ENCODE peak calls at places on chromosomes 11 and 22, in eight cellular contexts. V, I, A, M, N, O, J and G are unnamed samples.

GRCh38 chr22:22109693-22110466 is 127.3 kb upstream of the TOP3B start:
- DNase-seq in V (no peak), I (no peak), A (no peak), M (no peak), N (no peak), O (no peak), J (no peak), G (no peak)

GRCh38 chr11:126118806-126119205 is 56.1 kb upstream of the CDON start:
- DNase-seq in V (no peak), I (no peak), A (no peak), M (no peak), N (no peak), O (no peak), J (no peak), G (no peak)

GRCh38 chr11:133525976-133526375 is 6.3 kb downstream of the OPCML start:
- DNase-seq in V (no peak), I (no peak), A (no peak), M (no peak), N (no peak), O (no peak), J (no peak), G (no peak)

GRCh38 chr11:120608760-120609211 is 97.2 kb downstream of the GRIK4 start:
- DNase-seq in V (no peak), I (peak; percentile 48), A (no peak), M (no peak), N (no peak), O (no peak), J (no peak), G (no peak)

GRCh38 chr11:45339754-45340519 is 53.8 kb upstream of the SYT13 start:
- DNase-seq in V (peak; percentile 91), I (peak; percentile 98), A (peak; percentile 80), M (peak; percentile 80), N (peak; percentile 83), O (peak; percentile 80), J (peak; percentile 94), G (peak; percentile 87)

GRCh38 chr11:2377511-2378443 is 667 bp downstream of the CD81 start:
- DNase-seq in V (no peak), I (no peak), A (no peak), M (peak; percentile 33), N (no peak), O (peak; percentile 29), J (peak; percentile 75), G (peak; percentile 68)

GRCh38 chr22:44192098-44192810 is 11.5 kb downstream of the PARVG start:
- DNase-seq in V (no peak), I (no peak), A (no peak), M (no peak), N (no peak), O (no peak), J (peak; percentile 65), G (no peak)

GRCh38 chr22:33842421-33843094 is 77.7 kb downstream of the LARGE1 start:
- DNase-seq in V (peak; percentile 77), I (peak; percentile 33), A (no peak), M (no peak), N (peak; percentile 16), O (no peak), J (no peak), G (no peak)

GRCh38 chr11:118623291-118623655 is 15.9 kb downstream of the PHLDB1 start:
- DNase-seq in V (peak; percentile 72), I (peak; percentile 89), A (no peak), M (no peak), N (peak; percentile 32), O (no peak), J (no peak), G (no peak)

GRCh38 chr11:61378713-61379313 is 13.6 kb upstream of the TMEM216 start:
- DNase-seq in V (no peak), I (peak; percentile 11), A (peak; percentile 96), M (no peak), N (no peak), O (no peak), J (no peak), G (no peak)